ENCODE peak calls at places on chromosomes 1 and 21, in five cellular contexts. One of them, this sample, is unnamed.

GRCh38 chr21:16713331-16714114 is 799.3 kb upstream of the CXADR start:
- DNase-seq in heart left ventricle: no peak
- DNase-seq in stimulated activated CD8-positive, alpha-beta memory T cell treated with anti-CD3 and anti-CD28 coated beads, Interleukin-4, amount 100 ng/mL, for 24 hours: no peak
- DNase-seq in NCI-H1436: no peak
- DNase-seq in fibroblast of the aortic adventitia: peak; percentile 78
- DNase-seq in this sample: no peak

GRCh38 chr1:113993766-113994165 is 14.5 kb downstream of the OLFML3 start:
- DNase-seq in heart left ventricle: no peak
- DNase-seq in stimulated activated CD8-positive, alpha-beta memory T cell treated with anti-CD3 and anti-CD28 coated beads, Interleukin-4, amount 100 ng/mL, for 24 hours: no peak
- DNase-seq in NCI-H1436: no peak
- DNase-seq in fibroblast of the aortic adventitia: no peak
- DNase-seq in this sample: no peak

GRCh38 chr1:212607206-212607923 is 1.2 kb upstream of the ATF3 start:
- DNase-seq in heart left ventricle: peak; percentile 44
- DNase-seq in stimulated activated CD8-positive, alpha-beta memory T cell treated with anti-CD3 and anti-CD28 coated beads, Interleukin-4, amount 100 ng/mL, for 24 hours: no peak
- DNase-seq in NCI-H1436: no peak
- DNase-seq in fibroblast of the aortic adventitia: no peak
- DNase-seq in this sample: no peak

GRCh38 chr1:8866792-8867415 is 11.6 kb downstream of the ENO1 start:
- DNase-seq in heart left ventricle: no peak
- DNase-seq in stimulated activated CD8-positive, alpha-beta memory T cell treated with anti-CD3 and anti-CD28 coated beads, Interleukin-4, amount 100 ng/mL, for 24 hours: no peak
- DNase-seq in NCI-H1436: no peak
- DNase-seq in fibroblast of the aortic adventitia: no peak
- DNase-seq in this sample: peak; percentile 61

GRCh38 chr1:55466343-55466742 is 251.2 kb upstream of the USP24 start:
- DNase-seq in heart left ventricle: no peak
- DNase-seq in stimulated activated CD8-positive, alpha-beta memory T cell treated with anti-CD3 and anti-CD28 coated beads, Interleukin-4, amount 100 ng/mL, for 24 hours: no peak
- DNase-seq in NCI-H1436: no peak
- DNase-seq in fibroblast of the aortic adventitia: peak; percentile 69
- DNase-seq in this sample: no peak

GRCh38 chr1:233721003-233721595 is 107.2 kb downstream of the KCNK1 start:
- DNase-seq in heart left ventricle: no peak
- DNase-seq in stimulated activated CD8-positive, alpha-beta memory T cell treated with anti-CD3 and anti-CD28 coated beads, Interleukin-4, amount 100 ng/mL, for 24 hours: no peak
- DNase-seq in NCI-H1436: no peak
- DNase-seq in fibroblast of the aortic adventitia: no peak
- DNase-seq in this sample: no peak

GRCh38 chr1:243568793-243569192 is 281.2 kb downstream of the AKT3 start:
- DNase-seq in heart left ventricle: no peak
- DNase-seq in stimulated activated CD8-positive, alpha-beta memory T cell treated with anti-CD3 and anti-CD28 coated beads, Interleukin-4, amount 100 ng/mL, for 24 hours: no peak
- DNase-seq in NCI-H1436: no peak
- DNase-seq in fibroblast of the aortic adventitia: peak; percentile 37
- DNase-seq in this sample: no peak

GRCh38 chr1:18799454-18799853 is 60.0 kb downstream of the TAS1R2 start:
- DNase-seq in heart left ventricle: no peak
- DNase-seq in stimulated activated CD8-positive, alpha-beta memory T cell treated with anti-CD3 and anti-CD28 coated beads, Interleukin-4, amount 100 ng/mL, for 24 hours: no peak
- DNase-seq in NCI-H1436: no peak
- DNase-seq in fibroblast of the aortic adventitia: no peak
- DNase-seq in this sample: no peak

GRCh38 chr1:44217809-44218410 is 4.6 kb downstream of the DMAP1 start:
- DNase-seq in heart left ventricle: peak; percentile 72
- DNase-seq in stimulated activated CD8-positive, alpha-beta memory T cell treated with anti-CD3 and anti-CD28 coated beads, Interleukin-4, amount 100 ng/mL, for 24 hours: peak; percentile 65
- DNase-seq in NCI-H1436: peak; percentile 55
- DNase-seq in fibroblast of the aortic adventitia: peak; percentile 70
- DNase-seq in this sample: peak; percentile 59

GRCh38 chr1:224747578-224747977 is 131.5 kb downstream of the CNIH3 start:
- DNase-seq in heart left ventricle: peak; percentile 37
- DNase-seq in stimulated activated CD8-positive, alpha-beta memory T cell treated with anti-CD3 and anti-CD28 coated beads, Interleukin-4, amount 100 ng/mL, for 24 hours: peak; percentile 4
- DNase-seq in NCI-H1436: no peak
- DNase-seq in fibroblast of the aortic adventitia: peak; percentile 52
- DNase-seq in this sample: no peak

GRCh38 chr1:155013632-155014031 is 11.0 kb downstream of the ZBTB7B start:
- DNase-seq in heart left ventricle: no peak
- DNase-seq in stimulated activated CD8-positive, alpha-beta memory T cell treated with anti-CD3 and anti-CD28 coated beads, Interleukin-4, amount 100 ng/mL, for 24 hours: no peak
- DNase-seq in NCI-H1436: no peak
- DNase-seq in fibroblast of the aortic adventitia: no peak
- DNase-seq in this sample: no peak

GRCh38 chr1:43214465-43215444 is 42.6 kb downstream of the CFAP57 start:
- DNase-seq in heart left ventricle: no peak
- DNase-seq in stimulated activated CD8-positive, alpha-beta memory T cell treated with anti-CD3 and anti-CD28 coated beads, Interleukin-4, amount 100 ng/mL, for 24 hours: no peak
- DNase-seq in NCI-H1436: no peak
- DNase-seq in fibroblast of the aortic adventitia: peak; percentile 70
- DNase-seq in this sample: no peak

GRCh38 chr1:181587870-181588438 is 104.6 kb downstream of the CACNA1E start:
- DNase-seq in heart left ventricle: no peak
- DNase-seq in stimulated activated CD8-positive, alpha-beta memory T cell treated with anti-CD3 and anti-CD28 coated beads, Interleukin-4, amount 100 ng/mL, for 24 hours: no peak
- DNase-seq in NCI-H1436: no peak
- DNase-seq in fibroblast of the aortic adventitia: no peak
- DNase-seq in this sample: no peak

GRCh38 chr1:206464456-206464964 is 5.8 kb upstream of the IKBKE start:
- DNase-seq in heart left ventricle: peak; percentile 27
- DNase-seq in stimulated activated CD8-positive, alpha-beta memory T cell treated with anti-CD3 and anti-CD28 coated beads, Interleukin-4, amount 100 ng/mL, for 24 hours: no peak
- DNase-seq in NCI-H1436: no peak
- DNase-seq in fibroblast of the aortic adventitia: peak; percentile 97
- DNase-seq in this sample: no peak

GRCh38 chr1:225304996-225305395 is 122.8 kb downstream of the LBR start:
- DNase-seq in heart left ventricle: no peak
- DNase-seq in stimulated activated CD8-positive, alpha-beta memory T cell treated with anti-CD3 and anti-CD28 coated beads, Interleukin-4, amount 100 ng/mL, for 24 hours: no peak
- DNase-seq in NCI-H1436: no peak
- DNase-seq in fibroblast of the aortic adventitia: no peak
- DNase-seq in this sample: no peak

GRCh38 chr1:109667452-109668122 is at the start of gene GSTM2:
- DNase-seq in heart left ventricle: peak; percentile 96
- DNase-seq in stimulated activated CD8-positive, alpha-beta memory T cell treated with anti-CD3 and anti-CD28 coated beads, Interleukin-4, amount 100 ng/mL, for 24 hours: peak; percentile 78
- DNase-seq in NCI-H1436: peak; percentile 88
- DNase-seq in fibroblast of the aortic adventitia: peak; percentile 77
- DNase-seq in this sample: no peak

GRCh38 chr1:228867951-228868730 is 132.9 kb downstream of the RHOU start:
- DNase-seq in heart left ventricle: no peak
- DNase-seq in stimulated activated CD8-positive, alpha-beta memory T cell treated with anti-CD3 and anti-CD28 coated beads, Interleukin-4, amount 100 ng/mL, for 24 hours: no peak
- DNase-seq in NCI-H1436: peak; percentile 83
- DNase-seq in fibroblast of the aortic adventitia: no peak
- DNase-seq in this sample: no peak

GRCh38 chr21:34795152-34796141 is 126.7 kb downstream of the CLIC6 start:
- DNase-seq in heart left ventricle: no peak
- DNase-seq in stimulated activated CD8-positive, alpha-beta memory T cell treated with anti-CD3 and anti-CD28 coated beads, Interleukin-4, amount 100 ng/mL, for 24 hours: no peak
- DNase-seq in NCI-H1436: no peak
- DNase-seq in fibroblast of the aortic adventitia: peak; percentile 68
- DNase-seq in this sample: no peak

GRCh38 chr1:219460561-219461511 is 152.1 kb downstream of the ZC3H11B start:
- DNase-seq in heart left ventricle: no peak
- DNase-seq in stimulated activated CD8-positive, alpha-beta memory T cell treated with anti-CD3 and anti-CD28 coated beads, Interleukin-4, amount 100 ng/mL, for 24 hours: no peak
- DNase-seq in NCI-H1436: no peak
- DNase-seq in fibroblast of the aortic adventitia: no peak
- DNase-seq in this sample: no peak

GRCh38 chr1:22886211-22886610 is 86.5 kb downstream of the LACTBL1 start:
- DNase-seq in heart left ventricle: no peak
- DNase-seq in stimulated activated CD8-positive, alpha-beta memory T cell treated with anti-CD3 and anti-CD28 coated beads, Interleukin-4, amount 100 ng/mL, for 24 hours: no peak
- DNase-seq in NCI-H1436: no peak
- DNase-seq in fibroblast of the aortic adventitia: peak; percentile 84
- DNase-seq in this sample: no peak

GRCh38 chr1:15760520-15761211 is 2.1 kb downstream of the FBLIM1 start:
- DNase-seq in heart left ventricle: peak; percentile 84
- DNase-seq in stimulated activated CD8-positive, alpha-beta memory T cell treated with anti-CD3 and anti-CD28 coated beads, Interleukin-4, amount 100 ng/mL, for 24 hours: no peak
- DNase-seq in NCI-H1436: no peak
- DNase-seq in fibroblast of the aortic adventitia: peak; percentile 81
- DNase-seq in this sample: no peak

GRCh38 chr1:244163861-244164562 is 112.9 kb downstream of the ZBTB18 start:
- DNase-seq in heart left ventricle: peak; percentile 67
- DNase-seq in stimulated activated CD8-positive, alpha-beta memory T cell treated with anti-CD3 and anti-CD28 coated beads, Interleukin-4, amount 100 ng/mL, for 24 hours: no peak
- DNase-seq in NCI-H1436: no peak
- DNase-seq in fibroblast of the aortic adventitia: peak; percentile 97
- DNase-seq in this sample: no peak

GRCh38 chr1:65090406-65090805 is 57.6 kb upstream of the AK4 start:
- DNase-seq in heart left ventricle: no peak
- DNase-seq in stimulated activated CD8-positive, alpha-beta memory T cell treated with anti-CD3 and anti-CD28 coated beads, Interleukin-4, amount 100 ng/mL, for 24 hours: no peak
- DNase-seq in NCI-H1436: no peak
- DNase-seq in fibroblast of the aortic adventitia: no peak
- DNase-seq in this sample: no peak